ENCODE peak calls at places on chromosomes 13 and 19, in nine cellular contexts. Y is GM13976, U is cardiac muscle cell, R is bronchial epithelial cell, V is body of pancreas, L is IMR-90, E is mucosa of descending colon, H is astrocyte, B is fibroblast of mammary gland. Q is an unnamed sample.

GRCh38 chr19:11971045-11971444 is 6.2 kb downstream of the ZNF763 start:
- DNase-seq in Y (no peak), U (no peak), R (no peak), V (no peak), L (no peak), E (no peak), H (no peak), B (no peak), Q (no peak)

GRCh38 chr19:45275370-45275971 is 24.4 kb downstream of the MARK4 start:
- DNase-seq in Y (no peak), U (peak; percentile 31), R (no peak), V (no peak), L (peak; percentile 46), E (no peak), H (no peak), B (no peak), Q (no peak)

GRCh38 chr19:35223084-35223790 is 5.3 kb downstream of the FAM187B start:
- DNase-seq in Y (no peak), U (no peak), R (no peak), V (no peak), L (no peak), E (no peak), H (no peak), B (no peak), Q (no peak)

GRCh38 chr19:49653466-49653806 is 11.4 kb downstream of the SCAF1 start:
- DNase-seq in Y (no peak), U (no peak), R (no peak), V (no peak), L (no peak), E (no peak), H (no peak), B (no peak), Q (no peak)

GRCh38 chr19:4301590-4302237 is 475 bp downstream of the TMIGD2 start:
- DNase-seq in Y (no peak), U (no peak), R (no peak), V (no peak), L (no peak), E (no peak), H (no peak), B (no peak), Q (peak; percentile 29)

GRCh38 chr19:34366670-34367423 is 1.9 kb downstream of the GPI start:
- DNase-seq in Y (no peak), U (peak; percentile 93), R (peak; percentile 10), V (no peak), L (peak; percentile 74), E (no peak), H (peak; percentile 60), B (peak; percentile 52), Q (no peak)

GRCh38 chr19:49347835-49348234 is 12.6 kb downstream of the CD37 start:
- DNase-seq in Y (no peak), U (peak; percentile 67), R (peak; percentile 73), V (peak; percentile 49), L (peak; percentile 82), E (no peak), H (peak; percentile 57), B (peak; percentile 86), Q (peak; percentile 42)

GRCh38 chr19:18743281-18743825 is 47.8 kb downstream of the COMP start:
- DNase-seq in Y (no peak), U (peak; percentile 88), R (peak; percentile 17), V (peak; percentile 72), L (peak; percentile 76), E (peak; percentile 82), H (peak; percentile 40), B (no peak), Q (no peak)

GRCh38 chr13:97328222-97328790 is 105.7 kb upstream of the RAP2A start:
- DNase-seq in Y (no peak), U (peak; percentile 81), R (peak; percentile 32), V (no peak), L (peak; percentile 86), E (no peak), H (peak; percentile 84), B (peak; percentile 56), Q (no peak)

GRCh38 chr19:7799640-7800355 is 30.2 kb upstream of the EVI5L start:
- DNase-seq in Y (peak; percentile 72), U (peak; percentile 84), R (peak; percentile 56), V (peak; percentile 78), L (peak; percentile 81), E (peak; percentile 52), H (peak; percentile 35), B (peak; percentile 75), Q (peak; percentile 67)

GRCh38 chr13:29706923-29707322 is 111.4 kb upstream of the SLC7A1 start:
- DNase-seq in Y (no peak), U (peak; percentile 4), R (no peak), V (no peak), L (no peak), E (no peak), H (no peak), B (no peak), Q (no peak)

GRCh38 chr13:29702912-29703351 is 107.4 kb upstream of the SLC7A1 start:
- DNase-seq in Y (no peak), U (peak; percentile 93), R (peak; percentile 42), V (no peak), L (peak; percentile 69), E (no peak), H (peak; percentile 87), B (peak; percentile 93), Q (no peak)

GRCh38 chr13:29704648-29705047 is 109.2 kb upstream of the SLC7A1 start:
- DNase-seq in Y (no peak), U (peak; percentile 10), R (no peak), V (no peak), L (no peak), E (no peak), H (no peak), B (peak; percentile 13), Q (no peak)

GRCh38 chr13:29703421-29703820 is 107.9 kb upstream of the SLC7A1 start:
- DNase-seq in Y (no peak), U (no peak), R (no peak), V (no peak), L (no peak), E (no peak), H (no peak), B (no peak), Q (no peak)

DNA sequence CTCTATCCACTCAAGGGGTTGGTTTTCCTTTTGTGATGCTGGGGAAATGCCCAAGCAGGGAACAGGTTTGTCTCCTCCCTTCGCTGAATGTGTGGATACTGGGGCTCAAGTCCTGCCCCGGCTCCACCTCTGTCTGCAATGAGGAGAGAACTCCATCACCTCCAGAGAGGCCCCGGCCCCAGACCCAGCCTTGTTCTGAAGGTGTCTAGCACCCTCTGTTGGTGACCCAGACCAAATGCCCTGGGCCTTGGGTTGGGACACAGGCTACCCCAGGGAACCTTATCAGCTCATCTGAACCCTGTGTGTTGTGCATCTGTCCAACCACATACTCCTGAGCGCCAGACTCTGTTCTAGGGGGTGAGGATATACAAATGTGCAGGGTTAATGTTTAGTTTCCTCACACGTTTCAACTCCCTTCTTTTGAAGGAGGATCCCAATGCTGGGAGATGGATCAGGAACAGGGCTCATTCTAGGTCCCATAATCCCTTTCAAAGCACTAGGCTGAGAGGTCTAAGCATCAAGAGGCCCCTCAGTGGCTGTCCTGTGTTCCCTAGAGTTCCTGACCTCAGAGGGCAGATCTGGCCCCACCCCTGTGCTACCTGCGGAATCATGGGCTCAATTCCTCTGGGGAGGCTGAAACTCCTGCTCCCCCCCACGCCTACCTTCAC is 112.5 kb upstream of the SLC7A1 start:
- DNase-seq in Y (peak; percentile 56), U (peak; percentile 65), R (peak; percentile 33), V (peak; percentile 69), L (peak; percentile 41), E (peak; percentile 43), H (no peak), B (peak; percentile 60), Q (peak; percentile 61)
- TF ChIP-seq CTCF in Y (peak; percentile 64), U (peak; percentile 82), R (peak; percentile 84), V (peak; percentile 77), L (peak; percentile 82), E (no peak), H (peak; percentile 61), B (peak; percentile 85), Q (peak; percentile 70)

GRCh38 chr19:29121684-29122083 is 91.3 kb downstream of the UQCRFS1 start:
- DNase-seq in Y (no peak), U (peak; percentile 6), R (no peak), V (peak; percentile 12), L (no peak), E (no peak), H (no peak), B (peak; percentile 26), Q (peak; percentile 14)
- TF ChIP-seq CTCF in Y (no peak), U (peak; percentile 35), R (no peak), V (no peak), L (peak; percentile 44), E (no peak), H (no peak), B (peak; percentile 58), Q (peak; percentile 36)

DNA sequence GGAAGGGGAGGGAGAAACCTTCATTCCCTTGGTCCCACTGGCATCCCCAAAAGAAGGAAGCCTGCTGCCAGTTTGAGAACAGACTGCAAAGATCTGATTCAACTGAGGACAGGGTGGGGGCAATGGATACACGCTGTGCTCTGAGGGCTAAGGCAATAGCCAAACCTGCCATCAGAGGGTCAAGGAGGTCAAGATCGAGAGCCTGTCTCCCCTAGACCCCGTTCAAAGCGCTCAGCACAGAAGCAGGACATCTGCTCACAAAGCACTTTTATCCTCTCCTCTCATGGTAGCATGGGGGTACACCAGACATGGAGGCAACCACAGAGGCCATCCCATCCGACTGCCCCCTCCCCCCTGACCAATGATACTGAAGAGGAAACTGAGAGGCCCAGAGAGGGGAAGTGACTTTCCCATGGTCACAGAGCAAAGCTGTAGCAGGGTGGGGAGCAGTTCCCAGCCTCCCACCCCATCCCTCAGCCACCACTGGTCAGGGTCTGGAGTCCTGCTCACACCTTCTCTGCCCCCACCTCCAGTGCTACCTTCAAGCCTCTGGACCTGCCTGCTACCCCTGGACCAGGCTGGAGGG is 11.1 kb downstream of the POU2F2 start:
- DNase-seq in Y (no peak), U (no peak), R (no peak), V (no peak), L (no peak), E (no peak), H (no peak), B (no peak), Q (peak; percentile 54)
- TF ChIP-seq CTCF in Y (no peak), U (no peak), R (no peak), V (no peak), L (no peak), E (no peak), H (no peak), B (no peak), Q (no peak)

GRCh38 chr19:13062317-13062716 is 40.3 kb downstream of the LYL1 start:
- DNase-seq in Y (no peak), U (no peak), R (no peak), V (no peak), L (no peak), E (no peak), H (no peak), B (no peak), Q (no peak)

GRCh38 chr19:13060964-13061927 is 41.4 kb downstream of the LYL1 start:
- DNase-seq in Y (peak; percentile 94), U (peak; percentile 82), R (peak; percentile 52), V (peak; percentile 90), L (peak; percentile 69), E (peak; percentile 91), H (no peak), B (peak; percentile 75), Q (peak; percentile 88)

GRCh38 chr19:13057744-13058143 is 44.9 kb downstream of the LYL1 start:
- DNase-seq in Y (no peak), U (peak; percentile 62), R (no peak), V (no peak), L (peak; percentile 47), E (no peak), H (no peak), B (no peak), Q (no peak)

GRCh38 chr19:13058951-13059660 is 43.6 kb downstream of the LYL1 start:
- DNase-seq in Y (no peak), U (no peak), R (no peak), V (no peak), L (no peak), E (no peak), H (no peak), B (peak; percentile 30), Q (no peak)

GRCh38 chr19:13060233-13060963 is 42.3 kb downstream of the LYL1 start:
- DNase-seq in Y (no peak), U (peak; percentile 58), R (no peak), V (peak; percentile 40), L (no peak), E (peak; percentile 53), H (no peak), B (peak; percentile 35), Q (no peak)
- TF ChIP-seq CTCF in Y (no peak), U (no peak), R (no peak), V (no peak), L (no peak), E (no peak), H (no peak), B (no peak), Q (no peak)